ENCODE peak calls at places on chromosomes 13 and 19, in six cellular contexts. G, Y, W, Z, A and Q are unnamed samples.

GRCh38 chr13:71758823-71759222 is 108.2 kb downstream of the DACH1 start:
- DNase-seq in G (no peak), A (no peak), Y (no peak), Z (no peak), W (no peak), Q (no peak)

GRCh38 chr13:93776936-93777335 is 550.3 kb downstream of the GPC6 start:
- DNase-seq in A (no peak), G (no peak), Z (no peak), W (no peak), Y (no peak), Q (peak; percentile 34)

GRCh38 chr13:112940236-112940635 is 28.8 kb upstream of the MCF2L start:
- DNase-seq in Z (no peak), W (no peak), G (no peak), Y (no peak), A (no peak), Q (no peak)

GRCh38 chr13:45468676-45469075 is 3.9 kb downstream of the COG3 start:
- DNase-seq in Y (no peak), Z (no peak), G (no peak), A (no peak), W (no peak), Q (no peak)

GRCh38 chr13:105144020-105144419 is 1391.4 kb downstream of the EFNB2 start:
- DNase-seq in Y (no peak), W (no peak), G (no peak), A (no peak), Z (no peak), Q (no peak)

GRCh38 chr19:46691948-46692347 is 25.0 kb downstream of the PRKD2 start:
- DNase-seq in Z (no peak), Y (no peak), G (no peak), A (no peak), W (no peak), Q (no peak)

GRCh38 chr13:113813749-113814434 is 50.0 kb downstream of the GAS6 start:
- DNase-seq in Z (no peak), G (no peak), A (no peak), W (peak; percentile 79), Y (no peak), Q (no peak)

GRCh38 chr19:6221220-6221877 is 58.4 kb downstream of the MLLT1 start:
- DNase-seq in W (peak; percentile 62), A (no peak), G (no peak), Y (no peak), Z (no peak), Q (no peak)

GRCh38 chr19:11446652-11447301 is 11.3 kb downstream of the PRKCSH start:
- DNase-seq in W (peak; percentile 93), Y (peak; percentile 33), Z (no peak), A (peak; percentile 61), G (peak; percentile 57), Q (peak; percentile 39)

GRCh38 chr19:2811735-2812413 is 7.8 kb upstream of the ZNF554 start:
- DNase-seq in W (peak; percentile 66), A (no peak), G (no peak), Z (no peak), Y (no peak), Q (no peak)

GRCh38 chr19:2627855-2628254 is 74.6 kb downstream of the GNG7 start:
- DNase-seq in G (no peak), Y (no peak), W (no peak), A (no peak), Z (no peak), Q (no peak)

GRCh38 chr13:89943139-89943538 is 1404.3 kb upstream of the MIR17HG start:
- DNase-seq in Z (no peak), W (no peak), G (no peak), A (no peak), Y (no peak), Q (no peak)

GRCh38 chr13:79528356-79528755 is 47.4 kb downstream of the NDFIP2 start:
- DNase-seq in W (no peak), Y (no peak), G (no peak), A (no peak), Z (no peak), Q (no peak)

GRCh38 chr13:64525687-64526086 is 2704.4 kb downstream of the PCDH9 start:
- DNase-seq in W (peak; percentile 57), G (no peak), A (no peak), Z (no peak), Y (no peak), Q (no peak)

GRCh38 chr19:4081441-4082129 is 14.9 kb upstream of the ZBTB7A start:
- DNase-seq in W (no peak), Y (no peak), A (no peak), Z (no peak), G (no peak), Q (no peak)

GRCh38 chr19:14763497-14764145 is 14.7 kb downstream of the ADGRE2 start:
- DNase-seq in A (no peak), G (no peak), W (no peak), Z (no peak), Y (no peak), Q (no peak)

GRCh38 chr13:60397693-60398437 is 845 bp downstream of the TDRD3 start:
- DNase-seq in Y (peak; percentile 46), Z (peak; percentile 29), G (peak; percentile 42), A (peak; percentile 53), W (peak; percentile 93), Q (peak; percentile 72)

GRCh38 chr13:38582133-38582532 is 104.7 kb upstream of the FREM2 start:
- DNase-seq in A (no peak), W (no peak), G (no peak), Z (no peak), Y (peak; percentile 9), Q (peak; percentile 46)

GRCh38 chr19:52099497-52100138 is 4.1 kb upstream of the ZNF841 start:
- DNase-seq in W (no peak), Y (no peak), Z (no peak), G (no peak), A (no peak), Q (peak; percentile 41)

GRCh38 chr19:45512881-45513483 is 5.7 kb downstream of the VASP start:
- DNase-seq in W (no peak), A (no peak), G (no peak), Z (no peak), Y (no peak), Q (no peak)

GRCh38 chr19:45517238-45517637 is 10.0 kb downstream of the VASP start:
- DNase-seq in G (no peak), Y (no peak), Z (no peak), W (no peak), A (no peak), Q (no peak)

GRCh38 chr19:45515807-45516401 is 8.6 kb downstream of the VASP start:
- DNase-seq in W (peak; percentile 77), A (no peak), Z (no peak), Y (no peak), G (no peak), Q (no peak)

GRCh38 chr19:45515081-45515624 is 7.9 kb downstream of the VASP start:
- DNase-seq in Y (no peak), Z (no peak), W (peak; percentile 87), A (no peak), G (no peak), Q (no peak)

GRCh38 chr19:45514376-45515051 is 7.2 kb downstream of the VASP start:
- DNase-seq in Z (no peak), W (peak; percentile 90), G (no peak), Y (no peak), A (no peak), Q (no peak)
- H3K4me3 ChIP-seq in Z (no peak overlapping the region), W (peak overlapping the region; percentile 28), G (no peak overlapping the region), Y (no peak overlapping the region), A (no peak overlapping the region), Q (no peak overlapping the region)

GRCh38 chr13:23534090-23534489 is 36.1 kb upstream of the TNFRSF19 start:
- DNase-seq in Y (no peak), Z (no peak), G (no peak), W (no peak), A (no peak), Q (no peak)
- H3K4me3 ChIP-seq in Y (no peak overlapping the region), Z (no peak overlapping the region), G (no peak overlapping the region), W (no peak overlapping the region), A (no peak overlapping the region), Q (no peak overlapping the region)

DNA sequence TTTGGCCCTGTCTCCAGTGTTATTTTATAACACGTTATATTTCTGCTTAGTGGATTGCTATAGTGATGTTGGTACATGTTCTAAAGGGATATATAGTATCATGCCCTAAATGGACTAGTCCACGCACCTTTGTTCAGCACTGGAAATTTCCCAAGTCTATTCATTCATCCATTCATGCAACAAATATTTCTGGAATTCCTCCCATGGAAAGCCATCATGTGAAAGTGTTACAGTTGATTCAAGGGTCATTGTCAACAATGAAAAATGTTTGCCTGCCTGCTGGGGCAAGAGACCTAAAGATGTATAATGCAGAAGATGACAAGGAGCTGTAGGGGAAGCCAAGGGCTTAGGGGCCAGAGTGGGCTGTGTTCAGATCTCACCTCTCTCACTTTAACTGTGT is 10.8 kb upstream of the HSPH1 start:
- DNase-seq in W (no peak), G (no peak), A (no peak), Z (no peak), Y (no peak), Q (peak; percentile 65)
- H3K4me3 ChIP-seq in W (no peak overlapping the region), G (no peak overlapping the region), A (no peak overlapping the region), Z (no peak overlapping the region), Y (no peak overlapping the region), Q (no peak overlapping the region)

DNA sequence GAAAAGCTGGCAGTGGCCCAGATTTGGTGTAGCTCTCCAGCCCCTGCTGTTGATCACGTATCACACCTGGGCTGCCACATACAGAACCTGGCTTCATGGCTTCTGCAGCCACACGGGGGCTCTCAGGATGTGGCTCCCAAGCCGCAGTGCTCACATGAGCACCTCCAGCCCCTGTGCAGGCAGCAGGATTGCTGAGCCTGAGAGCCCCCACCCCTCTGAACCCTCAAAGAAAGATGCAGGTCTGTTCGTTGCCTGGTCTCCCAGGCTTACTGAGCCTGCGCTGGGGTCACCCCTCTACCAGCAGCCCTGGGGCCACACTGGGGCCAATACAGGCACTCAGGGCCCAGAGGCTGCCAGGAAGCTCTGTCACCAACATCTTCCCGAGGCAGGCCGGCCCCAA is 2.7 kb downstream of the PLEKHF1 start:
- DNase-seq in Z (no peak), A (no peak), Y (peak; percentile 75), G (peak; percentile 71), W (no peak), Q (no peak)
- H3K4me3 ChIP-seq in Z (no peak overlapping the region), A (no peak overlapping the region), Y (peak overlapping the region; percentile 83), G (peak overlapping the region; percentile 91), W (no peak overlapping the region), Q (no peak overlapping the region)